ENCODE peak calls at places on chromosomes 4 and X, in four cellular contexts. Q, M, T and P are unnamed samples.

GRCh38 chr4:27154706-27155105 is 294.1 kb downstream of the STIM2 start:
- DNase-seq in Q (no peak), M (no peak), T (no peak), P (no peak)

GRCh38 chrX:133726211-133726630 is 259.2 kb downstream of the GPC3 start:
- DNase-seq in Q (no peak), M (no peak), T (no peak), P (no peak)

GRCh38 chr4:38119663-38120374 is 159.6 kb downstream of the PTTG2 start:
- DNase-seq in Q (no peak), M (no peak), T (no peak), P (no peak)

GRCh38 chr4:25862411-25863346 is at the start of gene SEL1L3:
- DNase-seq in Q (no peak), M (no peak), T (peak), P (peak)

GRCh38 chr4:125368161-125368560 is 53.4 kb downstream of the FAT4 start:
- DNase-seq in Q (no peak), M (no peak), T (no peak), P (no peak)

GRCh38 chr4:149176019-149176418 is 639.6 kb downstream of the IQCM start:
- DNase-seq in Q (no peak), M (no peak), T (no peak), P (no peak)

GRCh38 chrX:118205996-118206395 is 89.4 kb upstream of the KLHL13 start:
- DNase-seq in Q (no peak), M (no peak), T (no peak), P (no peak)

GRCh38 chr4:93897559-93897958 is 69.0 kb downstream of the ATOH1 start:
- DNase-seq in Q (no peak), M (no peak), T (no peak), P (no peak)